ENCODE peak calls at places on chromosomes 16 and 17, in eight cellular contexts. W is choroid plexus epithelial cell, Z is GM23338, P is HepG2, E is body of pancreas, T is thoracic aorta, O is upper lobe of left lung, A is A549. X is an unnamed sample.

GRCh38 chr16:57186630-57187507 is 740 bp downstream of the RSPRY1 start:
- DNase-seq in W (no peak), Z (peak), P (peak), E (peak), T (no peak), O (peak), A (peak), X (peak)

GRCh38 chr17:43405861-43406260 is 7.1 kb downstream of the ARL4D start:
- DNase-seq in W (no peak), Z (no peak), P (no peak), E (no peak), T (no peak), O (no peak), A (no peak), X (no peak)

GRCh38 chr16:51651061-51651466 is 500.0 kb upstream of the SALL1 start:
- DNase-seq in W (no peak), Z (peak), P (no peak), E (no peak), T (no peak), O (no peak), A (no peak), X (no peak)

GRCh38 chr16:85393674-85394510 is 219.2 kb upstream of the GSE1 start:
- DNase-seq in W (peak), Z (peak), P (no peak), E (peak), T (no peak), O (peak), A (peak), X (peak)

GRCh38 chr16:69116911-69117310 is 11.5 kb downstream of the HAS3 start:
- DNase-seq in W (no peak), Z (no peak), P (no peak), E (no peak), T (no peak), O (no peak), A (no peak), X (no peak)

GRCh38 chr16:85573696-85574641 is 39.2 kb upstream of the GSE1 start:
- DNase-seq in W (peak), Z (no peak), P (no peak), E (peak), T (peak), O (peak), A (no peak), X (no peak)

GRCh38 chr17:78915872-78916632 is 9.1 kb downstream of the TIMP2 start:
- DNase-seq in W (peak), Z (no peak), P (no peak), E (peak), T (no peak), O (peak), A (peak), X (peak)

GRCh38 chr17:34633351-34633750 is 54.0 kb downstream of the TMEM132E start:
- DNase-seq in W (no peak), Z (peak), P (no peak), E (no peak), T (no peak), O (peak), A (no peak), X (no peak)

GRCh38 chr16:16805809-16806208 is 426.9 kb downstream of the NPIPA7 start:
- DNase-seq in W (no peak), Z (no peak), P (no peak), E (no peak), T (no peak), O (no peak), A (no peak), X (no peak)

GRCh38 chr17:74805543-74805991 is 29.4 kb upstream of the NAT9 start:
- DNase-seq in W (no peak), Z (no peak), P (no peak), E (no peak), T (no peak), O (peak), A (no peak), X (no peak)

GRCh38 chr16:709651-710499 is 4.3 kb upstream of the FBXL16 start:
- DNase-seq in W (peak), Z (peak), P (no peak), E (peak), T (no peak), O (no peak), A (no peak), X (no peak)

GRCh38 chr17:29251969-29252866 is 5.6 kb downstream of the CRYBA1 start:
- DNase-seq in W (peak), Z (peak), P (no peak), E (no peak), T (no peak), O (no peak), A (peak), X (no peak)

GRCh38 chr17:75643033-75644017 is 10.1 kb downstream of the SMIM5 start:
- DNase-seq in W (no peak), Z (peak), P (no peak), E (peak), T (no peak), O (no peak), A (no peak), X (no peak)

GRCh38 chr16:1941162-1941923 is 1.7 kb downstream of the MSRB1 start:
- DNase-seq in W (peak), Z (peak), P (peak), E (peak), T (no peak), O (no peak), A (no peak), X (peak)

GRCh38 chr17:67218385-67218950 is 26.5 kb downstream of the HELZ start:
- DNase-seq in W (peak), Z (no peak), P (no peak), E (no peak), T (no peak), O (no peak), A (no peak), X (no peak)

GRCh38 chr16:64629622-64630021 is 492.2 kb downstream of the CDH11 start:
- DNase-seq in W (peak), Z (no peak), P (no peak), E (no peak), T (no peak), O (no peak), A (no peak), X (no peak)

GRCh38 chr16:66549284-66550131 is at the start of gene TK2:
- DNase-seq in W (peak), Z (peak), P (peak), E (peak), T (no peak), O (peak), A (peak), X (peak)

GRCh38 chr17:45436625-45437460 is 4.2 kb upstream of the ARHGAP27 start:
- DNase-seq in W (peak), Z (no peak), P (no peak), E (no peak), T (no peak), O (no peak), A (no peak), X (no peak)

GRCh38 chr16:55046513-55046912 is 115.8 kb downstream of the IRX5 start:
- DNase-seq in W (no peak), Z (no peak), P (no peak), E (no peak), T (no peak), O (no peak), A (no peak), X (no peak)

GRCh38 chr16:12517310-12517694 is 286.4 kb downstream of the CPPED1 start:
- DNase-seq in W (no peak), Z (no peak), P (no peak), E (no peak), T (no peak), O (no peak), A (no peak), X (no peak)

GRCh38 chr17:61335845-61336655 is 63.6 kb upstream of the TBX2 start:
- DNase-seq in W (peak), Z (no peak), P (peak), E (peak), T (no peak), O (peak), A (no peak), X (no peak)

GRCh38 chr17:8586766-8587165 is 43.8 kb downstream of the MYH10 start:
- DNase-seq in W (no peak), Z (no peak), P (no peak), E (no peak), T (no peak), O (no peak), A (no peak), X (no peak)

GRCh38 chr16:53545433-53545832 is 42.4 kb upstream of the AKTIP start:
- DNase-seq in W (no peak), Z (peak), P (peak), E (no peak), T (no peak), O (no peak), A (no peak), X (peak)

GRCh38 chr16:51151951-51152663 is 1.0 kb upstream of the SALL1 start:
- DNase-seq in W (peak), Z (peak), P (peak), E (peak), T (no peak), O (no peak), A (no peak), X (peak)

GRCh38 chr16:27691717-27692116 is 141.8 kb downstream of the KATNIP start:
- DNase-seq in W (no peak), Z (no peak), P (no peak), E (no peak), T (no peak), O (no peak), A (no peak), X (no peak)

GRCh38 chr17:43601280-43602050 is 55.3 kb upstream of the ETV4 start:
- DNase-seq in W (no peak), Z (no peak), P (no peak), E (peak), T (peak), O (no peak), A (no peak), X (no peak)

GRCh38 chr17:56629450-56630187 is 36.1 kb downstream of the NOG start:
- DNase-seq in W (peak), Z (peak), P (peak), E (no peak), T (no peak), O (no peak), A (peak), X (peak)

GRCh38 chr17:29504711-29505110 is 62.1 kb downstream of the ABHD15 start:
- DNase-seq in W (peak), Z (no peak), P (no peak), E (no peak), T (no peak), O (no peak), A (no peak), X (no peak)

GRCh38 chr17:69175812-69176517 is 34.3 kb upstream of the ABCA6 start:
- DNase-seq in W (peak), Z (no peak), P (peak), E (no peak), T (no peak), O (no peak), A (peak), X (no peak)

GRCh38 chr16:1678500-1679098 is 520 bp downstream of the JPT2 start:
- DNase-seq in W (peak), Z (peak), P (peak), E (peak), T (no peak), O (peak), A (peak), X (peak)

GRCh38 chr17:72244942-72245341 is 124.1 kb downstream of the SOX9 start:
- DNase-seq in W (peak), Z (no peak), P (no peak), E (no peak), T (no peak), O (no peak), A (no peak), X (no peak)

GRCh38 chr16:49492896-49493620 is 119.5 kb downstream of the C16orf78 start:
- DNase-seq in W (no peak), Z (peak), P (no peak), E (no peak), T (no peak), O (no peak), A (no peak), X (no peak)

DNA sequence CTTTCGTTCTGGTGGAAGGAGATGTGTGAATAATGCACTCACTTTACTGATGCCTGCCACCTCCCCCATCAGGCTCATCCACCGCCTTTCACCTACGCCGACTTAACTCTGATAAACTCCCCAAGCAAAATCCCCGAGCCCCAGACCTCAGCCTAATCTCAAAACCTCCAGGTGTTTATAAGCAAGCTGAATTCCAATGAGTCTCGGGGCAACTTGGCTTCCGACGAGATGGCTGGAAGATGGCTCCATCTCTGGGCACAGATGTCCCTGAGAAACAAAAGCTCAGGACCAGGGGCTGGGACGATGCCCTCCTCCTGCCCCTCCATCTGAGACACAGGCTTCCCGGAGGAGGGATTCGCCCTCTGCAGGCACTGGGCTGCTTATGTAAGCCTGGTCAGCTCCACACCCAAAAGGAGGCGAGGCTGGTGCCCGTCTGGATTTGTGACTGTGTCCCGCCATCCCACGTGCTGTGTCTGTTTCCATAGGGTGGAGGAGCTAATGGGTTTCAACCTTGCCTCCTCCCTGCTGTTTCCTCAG is 386.4 kb upstream of the TNRC6C start:
- DNase-seq in W (no peak), Z (no peak), P (no peak), E (no peak), T (no peak), O (peak), A (no peak), X (no peak)
- TF ChIP-seq CTCF in W (no peak), Z (peak), P (no peak), E (no peak), T (no peak), O (no peak), A (no peak), X (no peak)

GRCh38 chr17:27386206-27387075 is 69.8 kb upstream of the KSR1 start:
- DNase-seq in W (no peak), Z (no peak), P (no peak), E (no peak), T (no peak), O (no peak), A (no peak), X (no peak)

GRCh38 chr17:27384721-27385120 is 71.5 kb upstream of the KSR1 start:
- DNase-seq in W (no peak), Z (no peak), P (no peak), E (no peak), T (no peak), O (no peak), A (no peak), X (no peak)

GRCh38 chr17:27382025-27382424 is 74.2 kb upstream of the KSR1 start:
- DNase-seq in W (no peak), Z (no peak), P (no peak), E (no peak), T (no peak), O (no peak), A (no peak), X (no peak)

GRCh38 chr17:27385626-27386025 is 70.6 kb upstream of the KSR1 start:
- DNase-seq in W (no peak), Z (no peak), P (no peak), E (no peak), T (no peak), O (no peak), A (no peak), X (no peak)

DNA sequence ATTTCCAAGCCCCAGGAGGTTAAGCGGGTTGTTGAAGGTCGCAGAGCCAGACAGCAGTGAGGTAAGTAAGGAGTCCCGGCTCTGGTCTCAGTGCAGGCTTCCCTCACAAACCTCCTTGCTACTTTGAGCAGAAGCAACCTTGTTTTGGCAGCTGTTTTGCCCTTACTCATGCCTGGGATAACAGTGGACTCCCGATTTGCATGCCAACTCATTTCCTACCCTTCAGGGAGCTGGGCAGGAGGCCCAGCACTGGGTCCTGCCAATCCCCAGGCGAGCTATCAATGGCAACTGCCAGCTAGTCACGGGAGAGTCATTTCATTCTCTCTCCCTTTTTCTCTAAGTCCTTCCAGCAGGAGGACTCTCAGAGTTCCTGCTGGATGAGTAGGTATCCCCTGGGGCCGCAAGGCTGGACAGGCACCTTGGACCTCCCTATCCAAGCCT is 72.0 kb upstream of the KSR1 start:
- DNase-seq in W (peak), Z (no peak), P (no peak), E (peak), T (peak), O (no peak), A (peak), X (no peak)
- TF ChIP-seq CTCF in W (no peak), Z (no peak), P (no peak), E (no peak), T (no peak), O (no peak), A (no peak), X (no peak)

DNA sequence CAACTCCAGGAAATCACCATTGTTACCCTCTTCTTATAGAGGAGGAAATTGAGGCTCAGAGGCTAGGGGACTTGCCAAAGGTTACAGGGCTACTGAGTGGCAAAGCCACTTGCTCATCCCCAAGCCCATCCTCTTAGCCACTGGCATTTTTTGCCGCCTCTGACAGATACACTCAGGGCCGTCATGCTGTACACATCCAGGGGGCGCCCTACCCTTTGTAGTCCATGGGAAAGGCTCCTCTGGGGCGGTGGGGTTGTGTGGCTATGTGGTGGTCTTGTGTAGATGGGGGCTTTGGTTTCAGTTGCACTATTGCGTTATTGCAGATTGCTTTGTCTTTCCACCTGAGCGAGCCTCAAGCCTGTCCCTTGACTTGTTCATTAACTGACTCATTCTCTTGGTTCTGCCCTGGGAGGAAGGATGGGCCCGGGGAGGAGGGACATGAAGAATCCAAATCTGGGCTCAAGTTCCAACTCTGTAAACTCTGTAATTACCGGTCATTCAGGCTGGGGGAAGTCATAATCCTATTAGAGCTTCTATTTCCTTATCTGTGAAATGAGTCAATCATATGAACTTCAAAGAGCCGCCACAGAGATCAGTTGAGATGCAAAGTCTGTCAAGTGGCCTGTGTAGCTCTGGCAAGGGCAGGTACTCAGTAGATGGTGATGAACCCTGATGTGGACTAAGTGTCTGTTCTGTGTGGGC is 2.8 kb downstream of the NOS2 start:
- DNase-seq in W (no peak), Z (peak), P (peak), E (no peak), T (no peak), O (no peak), A (no peak), X (no peak)
- TF ChIP-seq CTCF in W (no peak), Z (peak), P (peak), E (no peak), T (no peak), O (no peak), A (no peak), X (no peak)

DNA sequence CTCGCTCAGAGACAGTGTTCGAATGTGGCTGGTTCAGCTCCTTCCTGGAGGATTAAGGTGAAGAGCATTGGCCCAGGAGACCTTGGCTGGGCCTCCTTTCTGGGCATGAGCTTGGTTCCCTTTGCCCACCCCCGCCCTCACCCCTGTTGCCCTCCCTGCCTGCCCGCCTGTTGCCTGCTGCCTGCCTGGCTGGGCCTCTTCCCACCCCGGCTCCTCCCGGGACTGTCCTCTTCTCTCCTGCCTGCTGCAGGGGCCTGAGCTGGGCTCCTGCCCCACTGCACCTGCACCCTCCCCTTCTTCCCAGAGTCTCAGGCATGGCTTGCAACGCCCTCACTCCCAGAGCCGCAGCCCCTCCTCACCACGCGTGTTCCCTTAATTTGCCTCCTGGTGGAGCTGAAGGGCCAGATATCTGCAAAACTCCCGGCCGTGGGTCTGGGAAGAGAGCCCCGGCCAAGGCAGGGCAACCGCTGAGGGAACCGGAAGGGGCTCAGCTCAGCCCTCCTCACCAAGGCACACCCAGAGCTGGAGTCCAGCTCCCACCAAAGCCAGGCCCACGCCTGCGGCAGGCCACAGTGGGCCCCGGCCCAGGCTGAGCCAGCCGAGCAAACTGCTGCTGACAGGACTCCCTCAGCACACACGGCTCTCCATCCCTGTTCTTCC is 31.2 kb downstream of the MNT start:
- DNase-seq in W (peak), Z (peak), P (no peak), E (no peak), T (no peak), O (no peak), A (no peak), X (peak)
- TF ChIP-seq CTCF in W (peak), Z (peak), P (peak), E (no peak), T (no peak), O (no peak), A (no peak), X (no peak)

GRCh38 chr17:48841395-48841831 is 10.6 kb downstream of the CALCOCO2 start:
- DNase-seq in W (peak), Z (no peak), P (no peak), E (peak), T (no peak), O (no peak), A (no peak), X (no peak)
- TF ChIP-seq CTCF in W (no peak), Z (no peak), P (no peak), E (no peak), T (no peak), O (no peak), A (no peak), X (no peak)

GRCh38 chr17:4554997-4555799 is at the start of gene MYBBP1A:
- DNase-seq in W (peak), Z (peak), P (peak), E (peak), T (peak), O (peak), A (peak), X (peak)
- TF ChIP-seq CTCF in W (peak), Z (no peak), P (peak), E (peak), T (no peak), O (peak), A (no peak), X (peak)

GRCh38 chr17:80861892-80862291 is 129.7 kb upstream of the CHMP6 start:
- DNase-seq in W (peak), Z (peak), P (no peak), E (no peak), T (no peak), O (no peak), A (peak), X (peak)
- TF ChIP-seq CTCF in W (peak), Z (peak), P (no peak), E (no peak), T (peak), O (peak), A (peak), X (no peak)

X was measured in endothelial cell.